ENCODE peak calls at places on chromosome 19, in seven cellular contexts. X, M, T, Z, J, P and C are unnamed samples.

GRCh38 chr19:12867120-12868099 is 13.8 kb downstream of the DNASE2 start:
- DNase-seq in X (peak; percentile 56), J (no peak), M (peak; percentile 87), Z (peak; percentile 72), T (peak; percentile 48), P (no peak), C (no peak)

GRCh38 chr19:12085074-12085818 is 20.7 kb downstream of the ZNF844 start:
- DNase-seq in M (no peak), P (no peak), T (no peak), X (no peak), Z (no peak), J (no peak), C (no peak)

GRCh38 chr19:18202759-18203407 is 959 bp downstream of the RAB3A start:
- DNase-seq in J (no peak), P (peak; percentile 21), Z (no peak), M (no peak), X (no peak), T (no peak), C (no peak)

GRCh38 chr19:52991021-52991420 is 22.7 kb upstream of the ERVV-1 start:
- DNase-seq in T (no peak), J (no peak), X (no peak), P (no peak), Z (no peak), M (no peak), C (no peak)

GRCh38 chr19:15248648-15249559 is 16.7 kb upstream of the EPHX3 start:
- DNase-seq in Z (peak; percentile 83), P (no peak), M (no peak), T (no peak), X (no peak), J (no peak), C (peak; percentile 92)

GRCh38 chr19:48244289-48244688 is 11.4 kb downstream of the CARD8 start:
- DNase-seq in J (no peak), P (no peak), M (no peak), Z (no peak), X (no peak), T (peak; percentile 40), C (no peak)

GRCh38 chr19:55112781-55113569 is 4.5 kb downstream of the PPP1R12C start:
- DNase-seq in J (no peak), T (no peak), Z (no peak), P (no peak), X (no peak), M (no peak), C (no peak)

GRCh38 chr19:11293468-11294389 is 2.2 kb upstream of the TSPAN16 start:
- DNase-seq in T (peak; percentile 60), M (peak; percentile 96), J (peak; percentile 55), Z (peak; percentile 93), X (peak; percentile 69), P (peak; percentile 73), C (peak; percentile 94)

GRCh38 chr19:7624810-7625209 is 4.5 kb downstream of the XAB2 start:
- DNase-seq in Z (no peak), J (no peak), X (no peak), T (no peak), P (no peak), M (no peak), C (no peak)